ENCODE peak calls at places on chromosomes 2 and 18, in ten cellular contexts. One of them, this sample, is unnamed.

GRCh38 chr2:227043981-227044380 is 120.0 kb downstream of the COL4A4 start:
- DNase-seq in T-helper 2 cell: no peak
- DNase-seq in chondrocyte: no peak
- DNase-seq in activated naive CD4-positive, alpha-beta T cell: no peak
- DNase-seq in GM03348: no peak
- DNase-seq in activated B cell treated with CpG ODN at 0.5 μM for 24 hours: no peak
- DNase-seq in ecto neural progenitor cell: no peak
- DNase-seq in thoracic aorta: no peak
- DNase-seq in CD8-positive, alpha-beta memory T cell: no peak
- DNase-seq in T-cell: no peak
- DNase-seq in this sample: no peak

GRCh38 chr2:68789603-68790002 is 55.0 kb downstream of the ARHGAP25 start:
- DNase-seq in T-helper 2 cell: no peak
- DNase-seq in chondrocyte: no peak
- DNase-seq in activated naive CD4-positive, alpha-beta T cell: no peak
- DNase-seq in GM03348: no peak
- DNase-seq in activated B cell treated with CpG ODN at 0.5 μM for 24 hours: peak
- DNase-seq in ecto neural progenitor cell: no peak
- DNase-seq in thoracic aorta: no peak
- DNase-seq in CD8-positive, alpha-beta memory T cell: no peak
- DNase-seq in T-cell: no peak
- DNase-seq in this sample: no peak

GRCh38 chr18:47215554-47216138 is 35.8 kb downstream of the SKOR2 start:
- DNase-seq in T-helper 2 cell: no peak
- DNase-seq in chondrocyte: no peak
- DNase-seq in activated naive CD4-positive, alpha-beta T cell: no peak
- DNase-seq in GM03348: peak
- DNase-seq in activated B cell treated with CpG ODN at 0.5 μM for 24 hours: no peak
- DNase-seq in ecto neural progenitor cell: no peak
- DNase-seq in thoracic aorta: no peak
- DNase-seq in CD8-positive, alpha-beta memory T cell: no peak
- DNase-seq in T-cell: no peak
- DNase-seq in this sample: no peak

GRCh38 chr18:35697869-35698268 is 116.3 kb downstream of the GALNT1 start:
- DNase-seq in T-helper 2 cell: no peak
- DNase-seq in chondrocyte: no peak
- DNase-seq in activated naive CD4-positive, alpha-beta T cell: no peak
- DNase-seq in GM03348: no peak
- DNase-seq in activated B cell treated with CpG ODN at 0.5 μM for 24 hours: no peak
- DNase-seq in ecto neural progenitor cell: no peak
- DNase-seq in thoracic aorta: no peak
- DNase-seq in CD8-positive, alpha-beta memory T cell: no peak
- DNase-seq in T-cell: no peak
- DNase-seq in this sample: no peak

GRCh38 chr2:16280081-16280480 is 339.7 kb downstream of the MYCN start:
- DNase-seq in T-helper 2 cell: no peak
- DNase-seq in chondrocyte: no peak
- DNase-seq in activated naive CD4-positive, alpha-beta T cell: no peak
- DNase-seq in GM03348: no peak
- DNase-seq in activated B cell treated with CpG ODN at 0.5 μM for 24 hours: no peak
- DNase-seq in ecto neural progenitor cell: no peak
- DNase-seq in thoracic aorta: no peak
- DNase-seq in CD8-positive, alpha-beta memory T cell: no peak
- DNase-seq in T-cell: no peak
- DNase-seq in this sample: no peak

GRCh38 chr2:225002656-225003045 is 39.6 kb downstream of the DOCK10 start:
- DNase-seq in T-helper 2 cell: no peak
- DNase-seq in chondrocyte: no peak
- DNase-seq in activated naive CD4-positive, alpha-beta T cell: peak
- DNase-seq in GM03348: no peak
- DNase-seq in activated B cell treated with CpG ODN at 0.5 μM for 24 hours: peak
- DNase-seq in ecto neural progenitor cell: no peak
- DNase-seq in thoracic aorta: no peak
- DNase-seq in CD8-positive, alpha-beta memory T cell: no peak
- DNase-seq in T-cell: no peak
- DNase-seq in this sample: peak

GRCh38 chr18:49563130-49563540 is 1.3 kb downstream of the LIPG start:
- DNase-seq in T-helper 2 cell: no peak
- DNase-seq in chondrocyte: no peak
- DNase-seq in activated naive CD4-positive, alpha-beta T cell: no peak
- DNase-seq in GM03348: no peak
- DNase-seq in activated B cell treated with CpG ODN at 0.5 μM for 24 hours: no peak
- DNase-seq in ecto neural progenitor cell: no peak
- DNase-seq in thoracic aorta: no peak
- DNase-seq in CD8-positive, alpha-beta memory T cell: no peak
- DNase-seq in T-cell: no peak
- DNase-seq in this sample: no peak

GRCh38 chr2:181528441-181528840 is 71.3 kb downstream of the ITGA4 start:
- DNase-seq in T-helper 2 cell: no peak
- DNase-seq in chondrocyte: no peak
- DNase-seq in activated naive CD4-positive, alpha-beta T cell: no peak
- DNase-seq in GM03348: no peak
- DNase-seq in activated B cell treated with CpG ODN at 0.5 μM for 24 hours: no peak
- DNase-seq in ecto neural progenitor cell: no peak
- DNase-seq in thoracic aorta: no peak
- DNase-seq in CD8-positive, alpha-beta memory T cell: no peak
- DNase-seq in T-cell: no peak
- DNase-seq in this sample: no peak

GRCh38 chr2:233458031-233458610 is 103.8 kb downstream of the DGKD start:
- DNase-seq in T-helper 2 cell: no peak
- DNase-seq in chondrocyte: peak
- DNase-seq in activated naive CD4-positive, alpha-beta T cell: no peak
- DNase-seq in GM03348: no peak
- DNase-seq in activated B cell treated with CpG ODN at 0.5 μM for 24 hours: no peak
- DNase-seq in ecto neural progenitor cell: no peak
- DNase-seq in thoracic aorta: no peak
- DNase-seq in CD8-positive, alpha-beta memory T cell: no peak
- DNase-seq in T-cell: no peak
- DNase-seq in this sample: no peak

GRCh38 chr2:226483745-226484619 is 315.6 kb downstream of the IRS1 start:
- DNase-seq in T-helper 2 cell: no peak
- DNase-seq in chondrocyte: no peak
- DNase-seq in activated naive CD4-positive, alpha-beta T cell: no peak
- DNase-seq in GM03348: peak
- DNase-seq in activated B cell treated with CpG ODN at 0.5 μM for 24 hours: no peak
- DNase-seq in ecto neural progenitor cell: no peak
- DNase-seq in thoracic aorta: no peak
- DNase-seq in CD8-positive, alpha-beta memory T cell: no peak
- DNase-seq in T-cell: no peak
- DNase-seq in this sample: no peak

GRCh38 chr2:63614448-63614968 is 25.7 kb downstream of the MDH1 start:
- DNase-seq in T-helper 2 cell: no peak
- DNase-seq in chondrocyte: no peak
- DNase-seq in activated naive CD4-positive, alpha-beta T cell: no peak
- DNase-seq in GM03348: peak
- DNase-seq in activated B cell treated with CpG ODN at 0.5 μM for 24 hours: no peak
- DNase-seq in ecto neural progenitor cell: no peak
- DNase-seq in thoracic aorta: no peak
- DNase-seq in CD8-positive, alpha-beta memory T cell: no peak
- DNase-seq in T-cell: no peak
- DNase-seq in this sample: no peak

GRCh38 chr2:81436256-81436655 is 1131.7 kb upstream of the LRRTM1 start:
- DNase-seq in T-helper 2 cell: no peak
- DNase-seq in chondrocyte: no peak
- DNase-seq in activated naive CD4-positive, alpha-beta T cell: no peak
- DNase-seq in GM03348: no peak
- DNase-seq in activated B cell treated with CpG ODN at 0.5 μM for 24 hours: no peak
- DNase-seq in ecto neural progenitor cell: no peak
- DNase-seq in thoracic aorta: no peak
- DNase-seq in CD8-positive, alpha-beta memory T cell: no peak
- DNase-seq in T-cell: no peak
- DNase-seq in this sample: no peak

GRCh38 chr18:62085766-62086165 is 101.1 kb downstream of the PIGN start:
- DNase-seq in T-helper 2 cell: no peak
- DNase-seq in chondrocyte: no peak
- DNase-seq in activated naive CD4-positive, alpha-beta T cell: no peak
- DNase-seq in GM03348: no peak
- DNase-seq in activated B cell treated with CpG ODN at 0.5 μM for 24 hours: no peak
- DNase-seq in ecto neural progenitor cell: no peak
- DNase-seq in thoracic aorta: no peak
- DNase-seq in CD8-positive, alpha-beta memory T cell: no peak
- DNase-seq in T-cell: no peak
- DNase-seq in this sample: no peak

GRCh38 chr2:223538920-223539440 is 63.2 kb downstream of the SCG2 start:
- DNase-seq in T-helper 2 cell: no peak
- DNase-seq in chondrocyte: no peak
- DNase-seq in activated naive CD4-positive, alpha-beta T cell: no peak
- DNase-seq in GM03348: no peak
- DNase-seq in activated B cell treated with CpG ODN at 0.5 μM for 24 hours: no peak
- DNase-seq in ecto neural progenitor cell: no peak
- DNase-seq in thoracic aorta: no peak
- DNase-seq in CD8-positive, alpha-beta memory T cell: no peak
- DNase-seq in T-cell: no peak
- DNase-seq in this sample: no peak

GRCh38 chr2:160372585-160372984 is 121.0 kb downstream of the RBMS1 start:
- DNase-seq in T-helper 2 cell: no peak
- DNase-seq in chondrocyte: no peak
- DNase-seq in activated naive CD4-positive, alpha-beta T cell: no peak
- DNase-seq in GM03348: no peak
- DNase-seq in activated B cell treated with CpG ODN at 0.5 μM for 24 hours: no peak
- DNase-seq in ecto neural progenitor cell: no peak
- DNase-seq in thoracic aorta: no peak
- DNase-seq in CD8-positive, alpha-beta memory T cell: no peak
- DNase-seq in T-cell: no peak
- DNase-seq in this sample: no peak

GRCh38 chr2:216450784-216451183 is 38.5 kb downstream of the SMARCAL1 start:
- DNase-seq in T-helper 2 cell: no peak
- DNase-seq in chondrocyte: no peak
- DNase-seq in activated naive CD4-positive, alpha-beta T cell: no peak
- DNase-seq in GM03348: no peak
- DNase-seq in activated B cell treated with CpG ODN at 0.5 μM for 24 hours: no peak
- DNase-seq in ecto neural progenitor cell: no peak
- DNase-seq in thoracic aorta: no peak
- DNase-seq in CD8-positive, alpha-beta memory T cell: no peak
- DNase-seq in T-cell: no peak
- DNase-seq in this sample: no peak